ENCODE peak calls at places on chromosome 2, in seven cellular contexts. K is mesendoderm, Q is mesenchymal stem cell, R is IMR-90, Y is neuronal stem cell, T is H9, X is H1. W is an unnamed sample.

GRCh38 chr2:232850039-232850438 is 20.0 kb upstream of the SNORC start:
- DNase-seq in T (no peak), Y (no peak), X (no peak), R (no peak), Q (no peak), K (no peak), W (no peak)

GRCh38 chr2:70270323-70270722 is 12.4 kb downstream of the PCYOX1 start:
- DNase-seq in X (no peak), T (no peak), Q (no peak), R (no peak), Y (no peak), K (no peak), W (peak; percentile 42)

GRCh38 chr2:207108440-207108839 is 57.3 kb downstream of the KLF7 start:
- DNase-seq in X (no peak), K (no peak), Q (no peak), T (no peak), R (no peak), Y (no peak), W (no peak)

GRCh38 chr2:191533693-191534175 is 144.2 kb upstream of the NABP1 start:
- DNase-seq in Y (no peak), X (no peak), K (no peak), T (no peak), Q (no peak), R (no peak), W (no peak)

GRCh38 chr2:230865766-230866703 is 1.3 kb downstream of the ITM2C start:
- DNase-seq in Q (peak; percentile 63), K (peak; percentile 87), X (no peak), T (peak; percentile 54), Y (no peak), R (no peak), W (peak; percentile 74)

GRCh38 chr2:219769044-219770030 is 141.9 kb downstream of the SLC4A3 start:
- DNase-seq in T (no peak), Q (no peak), Y (no peak), R (peak; percentile 29), X (no peak), K (no peak), W (no peak)

GRCh38 chr2:180003566-180003965 is 3.5 kb downstream of the CWC22 start:
- DNase-seq in T (no peak), R (no peak), Y (no peak), X (no peak), K (peak; percentile 2), Q (no peak), W (peak; percentile 35)

GRCh38 chr2:164841719-164842623 is at the start of gene COBLL1:
- DNase-seq in Q (peak; percentile 82), X (no peak), K (peak; percentile 93), Y (peak; percentile 79), T (peak; percentile 91), R (peak; percentile 41), W (peak; percentile 94)

GRCh38 chr2:102603904-102604303 is 15.4 kb upstream of the SLC9A2 start:
- DNase-seq in R (no peak), K (no peak), X (no peak), Q (no peak), Y (no peak), T (no peak), W (peak; percentile 82)

GRCh38 chr2:119376810-119377209 is 10.0 kb downstream of the DBI start:
- DNase-seq in T (no peak), K (no peak), Q (no peak), R (no peak), X (no peak), Y (no peak), W (no peak)

GRCh38 chr2:113080134-113080533 is 12.4 kb downstream of the IL1F10 start:
- DNase-seq in Q (peak; percentile 9), R (no peak), T (peak; percentile 61), K (peak; percentile 66), Y (peak; percentile 55), X (peak; percentile 23), W (peak; percentile 71)

GRCh38 chr2:37283207-37283606 is 41.4 kb downstream of the PRKD3 start:
- DNase-seq in Y (no peak), T (no peak), X (no peak), R (peak; percentile 93), K (no peak), Q (peak; percentile 46), W (no peak)

DNA sequence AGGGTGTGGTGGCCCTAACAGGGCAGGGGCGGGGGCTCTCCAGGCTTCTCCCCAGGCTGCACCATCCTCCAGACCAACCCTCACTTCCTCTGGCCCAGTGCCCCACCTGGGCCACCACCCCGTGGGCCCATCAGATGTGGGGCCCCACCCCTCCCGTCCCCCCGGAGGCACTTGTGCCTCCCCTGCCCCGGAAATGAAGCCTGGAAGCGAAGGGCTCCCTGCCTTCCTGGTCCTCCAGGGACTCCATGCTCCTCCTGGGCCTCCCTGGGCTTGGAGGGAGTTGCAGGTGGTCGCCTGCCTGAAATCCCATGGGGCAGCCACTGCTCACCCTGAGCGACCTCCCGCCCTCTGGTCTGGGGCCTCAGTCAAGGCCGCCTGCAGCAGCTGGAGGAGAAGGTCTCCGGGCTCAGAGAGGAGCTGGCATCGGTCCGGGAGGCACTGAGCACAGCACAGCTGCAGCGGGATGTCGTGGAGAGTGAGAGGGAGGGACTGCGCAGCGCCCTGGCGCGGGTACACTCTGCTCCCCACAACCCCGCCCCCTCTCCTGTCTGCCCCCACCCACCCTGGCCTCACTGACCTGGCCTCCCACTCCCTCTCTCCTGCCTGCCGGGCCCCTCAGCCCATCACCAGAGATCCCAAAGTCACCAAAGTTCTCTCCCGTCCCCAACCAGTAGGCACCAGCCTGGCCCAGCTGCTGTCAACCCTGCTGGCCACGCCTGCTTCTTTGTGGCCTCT is 28.0 kb downstream of the CROCC2 start:
- DNase-seq in Y (no peak), Q (no peak), T (peak; percentile 18), R (no peak), K (no peak), X (no peak), W (no peak)
- H3K4me2 ChIP-seq in Y (no peak overlapping the region), Q (no peak overlapping the region), T (no peak overlapping the region), R (no peak overlapping the region), K (no peak overlapping the region), X (no peak overlapping the region), W (no peak overlapping the region)

DNA sequence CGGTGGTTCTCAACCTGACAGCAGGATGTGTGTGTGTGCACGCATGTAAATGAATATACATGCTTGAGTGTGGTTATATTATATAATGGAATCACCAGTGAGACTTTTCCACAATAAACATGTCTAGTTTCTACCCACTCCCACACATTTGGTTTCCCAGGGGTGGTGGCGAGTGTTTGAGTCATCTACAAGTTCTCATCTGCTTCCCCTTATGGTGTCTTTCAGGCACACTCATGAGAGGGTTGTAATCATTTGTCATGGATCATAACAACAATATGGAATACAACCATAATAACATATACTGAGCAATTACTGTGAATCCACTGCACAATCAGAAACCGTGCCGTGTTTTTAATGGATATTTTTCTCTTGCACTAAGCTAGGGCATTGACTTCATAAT is 31.3 kb downstream of the PARD3B start:
- DNase-seq in X (no peak), T (no peak), K (no peak), R (peak; percentile 56), Y (no peak), Q (no peak), W (no peak)
- H3K4ac ChIP-seq in X (no peak overlapping the region), T (no peak overlapping the region), K (no peak overlapping the region), R (no peak overlapping the region), Y (no peak overlapping the region), Q (no peak overlapping the region), W (no peak overlapping the region)

GRCh38 chr2:145169285-145169684 is 649.4 kb upstream of the ZEB2 start:
- DNase-seq in X (no peak), Q (no peak), K (no peak), R (no peak), Y (no peak), T (no peak), W (no peak)
- H3K4me2 ChIP-seq in X (no peak overlapping the region), Q (no peak overlapping the region), K (no peak overlapping the region), R (no peak overlapping the region), Y (no peak overlapping the region), T (no peak overlapping the region), W (no peak overlapping the region)

GRCh38 chr2:144693179-144693578 is 173.3 kb upstream of the ZEB2 start:
- DNase-seq in K (no peak), X (no peak), T (no peak), Y (no peak), R (no peak), Q (no peak), W (peak; percentile 29)
- H3K4ac ChIP-seq in K (no peak overlapping the region), X (no peak overlapping the region), T (no peak overlapping the region), Y (no peak overlapping the region), R (no peak overlapping the region), Q (no peak overlapping the region), W (no peak overlapping the region)

GRCh38 chr2:42129947-42130346 is 39.2 kb upstream of the EML4 start:
- DNase-seq in T (no peak), X (no peak), Y (no peak), K (no peak), R (no peak), Q (no peak), W (no peak)
- H3K4me2 ChIP-seq in T (no peak overlapping the region), X (no peak overlapping the region), Y (no peak overlapping the region), K (no peak overlapping the region), R (no peak overlapping the region), Q (no peak overlapping the region), W (no peak overlapping the region)